ENCODE peak calls at places on chromosomes 13 and 19, in five cellular contexts. Q, L, M, F and W are unnamed samples.

GRCh38 chr13:88817560-88817959 is 1146.4 kb downstream of the SLITRK5 start:
- DNase-seq in L (no peak), F (no peak), M (no peak), Q (no peak), W (no peak)

GRCh38 chr19:36838784-36839324 is 667 bp upstream of the ZNF790 start:
- DNase-seq in Q (no peak), M (no peak), F (no peak), L (no peak), W (no peak)

GRCh38 chr13:43682698-43683097 is 104.1 kb downstream of the ENOX1 start:
- DNase-seq in Q (no peak), M (no peak), F (no peak), L (no peak), W (no peak)

GRCh38 chr13:77832339-77833100 is 86.1 kb downstream of the EDNRB start:
- DNase-seq in M (no peak), Q (no peak), L (no peak), F (no peak), W (no peak)

GRCh38 chr19:38710928-38711725 is 33.1 kb downstream of the CAPN12 start:
- DNase-seq in Q (no peak), M (no peak), F (no peak), L (no peak), W (no peak)

GRCh38 chr13:96075953-96076543 is 13.9 kb upstream of the HS6ST3 start:
- DNase-seq in M (no peak), Q (no peak), L (no peak), F (no peak), W (no peak)

GRCh38 chr13:92769064-92769463 is 457.5 kb upstream of the GPC6 start:
- DNase-seq in M (no peak), L (no peak), Q (no peak), F (no peak), W (no peak)

GRCh38 chr13:29937836-29938235 is 87.4 kb upstream of the UBL3 start:
- DNase-seq in F (no peak), M (peak), Q (no peak), L (no peak), W (peak)

GRCh38 chr19:48372904-48373303 is 8.7 kb downstream of the SYNGR4 start:
- DNase-seq in Q (no peak), L (peak), M (peak), F (no peak), W (peak)

GRCh38 chr13:79870123-79870522 is 389.2 kb downstream of the NDFIP2 start:
- DNase-seq in M (no peak), L (no peak), F (no peak), Q (no peak), W (no peak)

GRCh38 chr19:57903298-57904174 is 12.9 kb downstream of the ZNF417 start:
- DNase-seq in L (no peak), M (no peak), Q (no peak), F (no peak), W (no peak)

GRCh38 chr19:48962029-48962848 is 2.9 kb upstream of the FTL start:
- DNase-seq in M (no peak), L (no peak), Q (peak), F (no peak), W (no peak)

GRCh38 chr13:34349091-34349722 is 531.3 kb downstream of the RFC3 start:
- DNase-seq in M (no peak), L (no peak), F (peak), Q (no peak), W (no peak)

GRCh38 chr19:10114651-10115391 is 3.3 kb downstream of the P2RY11 start:
- DNase-seq in Q (no peak), L (no peak), F (no peak), M (no peak), W (no peak)